ENCODE peak calls at places on chromosomes 6 and 20, in six cellular contexts. D, S, A, P, G and V are unnamed samples.

GRCh38 chr20:528923-529594 is 14.5 kb downstream of the CSNK2A1 start:
- DNase-seq in A (peak), G (no peak), D (peak), P (no peak), S (no peak), V (peak)

GRCh38 chr6:18242062-18242851 is 22.1 kb downstream of the DEK start:
- DNase-seq in A (peak), P (no peak), G (peak), S (no peak), D (peak), V (no peak)

GRCh38 chr6:7267521-7268091 is 45.4 kb downstream of the SSR1 start:
- DNase-seq in G (peak), S (no peak), D (peak), A (peak), P (no peak), V (peak)

GRCh38 chr6:3432416-3432815 is 24.4 kb downstream of the SLC22A23 start:
- DNase-seq in G (no peak), S (no peak), A (peak), D (no peak), P (no peak), V (no peak)

GRCh38 chr6:122869437-122870024 is 80.5 kb downstream of the SMPDL3A start:
- DNase-seq in S (peak), D (peak), A (peak), G (peak), P (no peak), V (peak)

GRCh38 chr6:26336355-26337198 is 28.4 kb upstream of the BTN3A2 start:
- DNase-seq in G (no peak), S (no peak), P (no peak), D (peak), A (peak), V (no peak)

GRCh38 chr20:24768977-24769675 is 179.9 kb upstream of the CST7 start:
- DNase-seq in A (no peak), G (no peak), S (no peak), D (no peak), P (no peak), V (no peak)

GRCh38 chr6:76701610-76702009 is 629.1 kb upstream of the IMPG1 start:
- DNase-seq in S (no peak), D (no peak), G (no peak), A (no peak), P (no peak), V (no peak)

GRCh38 chr20:21767739-21768223 is 62.3 kb downstream of the PAX1 start:
- DNase-seq in D (no peak), G (peak), P (no peak), A (no peak), S (no peak), V (no peak)

GRCh38 chr6:20915150-20915549 is 380.9 kb downstream of the CDKAL1 start:
- DNase-seq in G (no peak), D (no peak), S (no peak), A (no peak), P (no peak), V (no peak)

GRCh38 chr6:143592335-143592734 is 80.8 kb upstream of the FUCA2 start:
- DNase-seq in A (no peak), S (no peak), G (no peak), P (no peak), D (no peak), V (no peak)
- TF ChIP-seq CTCF in A (peak), S (peak), G (peak), P (peak), D (peak), V (peak)

GRCh38 chr6:16265351-16266341 is 27.3 kb downstream of the GMPR start:
- DNase-seq in S (no peak), D (no peak), G (no peak), P (no peak), A (no peak), V (no peak)
- H3K4me3 ChIP-seq in S (no peak), D (no peak), G (no peak), P (no peak), A (no peak), V (no peak)

DNA sequence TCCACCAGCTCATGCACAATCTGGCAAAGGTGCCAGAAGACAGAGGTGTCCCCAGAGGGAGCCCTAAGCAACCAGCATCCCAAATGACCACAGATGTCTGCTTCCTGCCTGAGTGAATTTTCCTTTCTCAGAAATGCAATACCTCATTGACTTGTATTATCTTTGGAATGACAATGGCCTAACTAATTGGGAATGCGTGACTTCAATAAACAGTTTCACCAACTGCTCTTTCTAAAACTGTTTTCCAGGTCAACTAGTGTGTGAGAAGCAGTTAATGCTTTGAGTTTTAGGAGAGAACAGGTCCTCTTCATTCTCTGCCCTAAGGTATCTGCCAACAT is 108.9 kb upstream of the SNX9 start:
- DNase-seq in G (no peak), A (no peak), P (no peak), S (no peak), D (no peak), V (no peak)
- TF ChIP-seq CTCF in G (no peak), A (no peak), P (no peak), S (no peak), D (no peak), V (no peak)

DNA sequence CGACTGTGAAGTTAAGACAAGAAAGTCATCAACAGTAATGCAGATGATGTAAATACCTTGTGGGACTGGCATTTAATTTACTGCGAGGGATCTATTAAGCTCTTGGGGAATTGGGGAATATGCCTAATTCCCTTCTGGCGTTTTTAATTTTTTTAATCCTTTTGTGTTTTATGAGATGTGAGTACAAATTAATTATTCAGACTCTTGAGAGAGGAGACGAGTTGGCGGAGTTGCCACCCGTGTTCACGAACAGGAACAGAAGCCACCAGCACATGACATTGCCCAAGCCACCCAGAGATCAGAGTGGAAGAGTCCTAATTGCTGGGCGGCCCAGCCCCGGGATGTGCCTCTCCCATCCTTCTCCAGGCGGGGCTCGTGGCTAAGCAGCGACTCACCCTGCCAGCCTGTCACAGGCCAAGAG is 518 bp upstream of the CRYBG1 start:
- DNase-seq in S (no peak), G (no peak), A (no peak), P (no peak), D (no peak), V (no peak)
- H3K4me3 ChIP-seq in S (peak), G (no peak), A (peak), P (no peak), D (peak), V (peak)

DNA sequence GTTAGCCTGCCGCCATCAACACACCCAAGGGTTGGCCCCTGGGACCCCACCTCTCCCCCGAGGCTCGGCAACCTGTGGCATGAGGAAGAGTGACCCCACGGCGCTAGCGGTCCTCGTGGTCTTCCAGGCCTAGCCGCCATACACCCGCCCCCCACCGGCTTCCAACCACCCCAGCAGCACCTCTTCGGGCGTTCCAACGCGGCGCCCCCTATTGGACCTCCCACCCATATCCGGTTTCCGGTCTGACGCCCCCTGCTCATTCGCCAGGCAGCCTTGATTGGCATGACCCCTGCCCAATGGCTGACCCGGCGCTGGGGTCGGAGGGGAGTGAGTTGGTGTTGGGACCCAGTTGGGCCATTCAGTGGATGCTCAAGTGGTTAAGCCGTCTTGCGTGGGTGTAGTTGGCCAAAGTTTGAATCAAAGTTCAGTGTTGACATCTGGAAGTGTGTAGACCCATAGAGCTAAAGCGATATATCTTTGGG is at the start of gene GNAS-AS1:
- DNase-seq in S (peak), D (peak), A (peak), P (peak), G (peak), V (peak)
- TF ChIP-seq CTCF in S (no peak), D (peak), A (no peak), P (no peak), G (no peak), V (peak)

GRCh38 chr6:97663252-97663651 is 380.2 kb upstream of the MMS22L start:
- DNase-seq in P (no peak), G (no peak), D (no peak), A (no peak), S (no peak), V (no peak)
- H3K4me3 ChIP-seq in P (no peak), G (no peak), D (no peak), A (no peak), S (no peak), V (no peak)

GRCh38 chr6:116847234-116847633 is 18.4 kb upstream of the GPRC6A start:
- DNase-seq in G (no peak), D (peak), S (no peak), A (peak), P (no peak), V (peak)
- TF ChIP-seq CTCF in G (peak), D (no peak), S (peak), A (peak), P (peak), V (peak)

DNA sequence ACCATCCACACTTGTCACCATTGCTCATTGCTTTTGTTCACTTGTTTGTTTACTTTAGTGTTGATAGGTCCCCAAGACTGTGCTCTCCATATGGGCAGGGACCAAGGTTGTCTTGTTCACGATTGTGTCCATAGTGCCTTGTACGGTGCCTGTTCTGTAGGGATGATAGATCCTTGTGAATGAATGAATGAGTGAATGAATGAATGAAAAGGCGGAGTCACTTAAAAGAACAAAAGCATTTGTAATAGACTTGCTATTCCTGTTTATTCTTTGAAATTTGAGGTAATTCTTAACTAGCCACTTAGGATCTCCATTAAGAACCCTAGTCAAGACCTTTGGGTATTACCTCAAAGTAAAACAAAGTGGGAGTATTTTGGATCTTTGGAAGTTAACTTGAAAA is 47.0 kb downstream of the UTRN start:
- DNase-seq in A (no peak), P (no peak), G (no peak), D (no peak), S (no peak), V (no peak)
- H3K4me3 ChIP-seq in A (no peak), P (no peak), G (no peak), D (no peak), S (no peak), V (no peak)

GRCh38 chr6:1380625-1381396 is 8.6 kb upstream of the FOXF2 start:
- DNase-seq in D (no peak), P (no peak), G (no peak), S (no peak), A (no peak), V (no peak)
- TF ChIP-seq CTCF in D (no peak), P (no peak), G (no peak), S (no peak), A (no peak), V (no peak)

GRCh38 chr6:90294989-90295853 is 1.4 kb downstream of the BACH2 start:
- DNase-seq in P (no peak), G (peak), S (peak), A (peak), D (no peak), V (no peak)

GRCh38 chr6:90295854-90296345 is 743 bp downstream of the BACH2 start:
- DNase-seq in G (peak), A (peak), P (no peak), D (peak), S (peak), V (no peak)

GRCh38 chr6:90293319-90293937 is 3.2 kb downstream of the BACH2 start:
- DNase-seq in S (no peak), P (no peak), D (no peak), A (no peak), G (no peak), V (no peak)

GRCh38 chr6:90294614-90294988 is 2.0 kb downstream of the BACH2 start:
- DNase-seq in D (no peak), P (no peak), S (no peak), A (no peak), G (no peak), V (no peak)

DNA sequence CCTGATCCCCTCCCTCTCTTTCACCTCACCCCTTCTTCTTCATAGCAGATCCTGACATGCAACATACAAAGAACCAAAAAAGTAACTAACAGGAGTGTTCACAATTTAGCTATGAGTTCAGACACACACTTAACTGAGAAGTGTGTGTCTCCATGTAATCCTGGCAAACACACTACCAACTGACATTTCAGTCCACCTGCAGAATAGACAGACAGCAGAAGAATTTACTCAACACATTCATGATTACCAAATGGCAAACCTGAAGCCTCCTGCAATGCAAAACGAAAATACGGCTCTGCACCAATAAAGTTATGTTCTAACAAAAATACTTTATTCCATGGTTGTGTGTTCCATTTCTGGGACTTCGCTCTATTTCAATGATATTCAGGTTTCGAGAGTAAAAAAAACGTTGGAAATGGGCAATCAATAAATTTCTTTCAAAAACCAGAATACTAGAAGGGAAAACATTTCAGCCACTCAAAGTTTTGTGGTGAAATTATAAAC is 2.6 kb downstream of the BACH2 start:
- DNase-seq in G (no peak), A (no peak), P (no peak), S (no peak), D (no peak), V (no peak)
- H3K4me3 ChIP-seq in G (no peak), A (no peak), P (no peak), S (peak), D (no peak), V (no peak)